ENCODE peak calls at places on chromosome 18, in seven cellular contexts. One of them, this sample, is unnamed.
A peak's percentile ranks its signal among the peaks of the same experiment; 100 is the strongest.

GRCh38 chr18:11324956-11325873 is 175.8 kb upstream of the PIEZO2 start:
- DNase-seq in posterior cingulate gyrus: no peak
- DNase-seq in H4: peak; percentile 60
- DNase-seq in stimulated activated naive CD8-positive, alpha-beta T cell treated with anti-CD3 and anti-CD28 coated beads, Interleukin-15, Interleukin-2, amounts not matched to agents 100 U/mL and 50 U/mL, for 24 hours: peak; percentile 10
- DNase-seq in ACHN: peak; percentile 80
- DNase-seq in renal cortical epithelial cell: peak; percentile 64
- DNase-seq in adipocyte: peak; percentile 91
- DNase-seq in this sample: peak; percentile 76

GRCh38 chr18:76494181-76494540 is 881 bp downstream of the ZNF516 start:
- DNase-seq in ACHN: peak; percentile 27
- DNase-seq in adipocyte: peak; percentile 72
- DNase-seq in stimulated activated naive CD8-positive, alpha-beta T cell treated with anti-CD3 and anti-CD28 coated beads, Interleukin-15, Interleukin-2, amounts not matched to agents 100 U/mL and 50 U/mL, for 24 hours: peak; percentile 33
- DNase-seq in posterior cingulate gyrus: no peak
- DNase-seq in H4: peak; percentile 17
- DNase-seq in renal cortical epithelial cell: no peak
- DNase-seq in this sample: no peak

GRCh38 chr18:61718944-61719343 is 173.9 kb downstream of the RNF152 start:
- DNase-seq in posterior cingulate gyrus: no peak
- DNase-seq in ACHN: no peak
- DNase-seq in adipocyte: no peak
- DNase-seq in stimulated activated naive CD8-positive, alpha-beta T cell treated with anti-CD3 and anti-CD28 coated beads, Interleukin-15, Interleukin-2, amounts not matched to agents 100 U/mL and 50 U/mL, for 24 hours: no peak
- DNase-seq in renal cortical epithelial cell: no peak
- DNase-seq in H4: no peak
- DNase-seq in this sample: no peak

GRCh38 chr18:26424428-26425147 is 123.8 kb downstream of the KCTD1 start:
- DNase-seq in ACHN: no peak
- DNase-seq in H4: no peak
- DNase-seq in posterior cingulate gyrus: no peak
- DNase-seq in stimulated activated naive CD8-positive, alpha-beta T cell treated with anti-CD3 and anti-CD28 coated beads, Interleukin-15, Interleukin-2, amounts not matched to agents 100 U/mL and 50 U/mL, for 24 hours: no peak
- DNase-seq in renal cortical epithelial cell: no peak
- DNase-seq in adipocyte: no peak
- DNase-seq in this sample: no peak

GRCh38 chr18:45682181-45682580 is 41.8 kb upstream of the SLC14A1 start:
- DNase-seq in renal cortical epithelial cell: no peak
- DNase-seq in adipocyte: no peak
- DNase-seq in H4: no peak
- DNase-seq in ACHN: no peak
- DNase-seq in posterior cingulate gyrus: no peak
- DNase-seq in stimulated activated naive CD8-positive, alpha-beta T cell treated with anti-CD3 and anti-CD28 coated beads, Interleukin-15, Interleukin-2, amounts not matched to agents 100 U/mL and 50 U/mL, for 24 hours: no peak
- DNase-seq in this sample: no peak

GRCh38 chr18:21242141-21243040 is at the start of gene GREB1L:
- DNase-seq in posterior cingulate gyrus: peak; percentile 63
- DNase-seq in H4: peak; percentile 38
- DNase-seq in adipocyte: peak; percentile 89
- DNase-seq in renal cortical epithelial cell: peak; percentile 9
- DNase-seq in ACHN: peak; percentile 43
- DNase-seq in stimulated activated naive CD8-positive, alpha-beta T cell treated with anti-CD3 and anti-CD28 coated beads, Interleukin-15, Interleukin-2, amounts not matched to agents 100 U/mL and 50 U/mL, for 24 hours: peak; percentile 38
- DNase-seq in this sample: peak; percentile 63

GRCh38 chr18:76986391-76986790 is 146.2 kb downstream of the MBP start:
- DNase-seq in posterior cingulate gyrus: no peak
- DNase-seq in ACHN: no peak
- DNase-seq in adipocyte: no peak
- DNase-seq in stimulated activated naive CD8-positive, alpha-beta T cell treated with anti-CD3 and anti-CD28 coated beads, Interleukin-15, Interleukin-2, amounts not matched to agents 100 U/mL and 50 U/mL, for 24 hours: no peak
- DNase-seq in renal cortical epithelial cell: no peak
- DNase-seq in H4: no peak
- DNase-seq in this sample: no peak

GRCh38 chr18:13657974-13658373 is 68.4 kb downstream of the FAM210A start:
- DNase-seq in adipocyte: no peak
- DNase-seq in stimulated activated naive CD8-positive, alpha-beta T cell treated with anti-CD3 and anti-CD28 coated beads, Interleukin-15, Interleukin-2, amounts not matched to agents 100 U/mL and 50 U/mL, for 24 hours: no peak
- DNase-seq in renal cortical epithelial cell: no peak
- DNase-seq in H4: no peak
- DNase-seq in ACHN: no peak
- DNase-seq in posterior cingulate gyrus: no peak
- DNase-seq in this sample: no peak

GRCh38 chr18:28468903-28469302 is 292.0 kb upstream of the CDH2 start:
- DNase-seq in stimulated activated naive CD8-positive, alpha-beta T cell treated with anti-CD3 and anti-CD28 coated beads, Interleukin-15, Interleukin-2, amounts not matched to agents 100 U/mL and 50 U/mL, for 24 hours: no peak
- DNase-seq in renal cortical epithelial cell: no peak
- DNase-seq in ACHN: no peak
- DNase-seq in posterior cingulate gyrus: no peak
- DNase-seq in adipocyte: no peak
- DNase-seq in H4: no peak
- DNase-seq in this sample: no peak

GRCh38 chr18:376307-376706 is 108.5 kb upstream of the THOC1 start:
- DNase-seq in H4: no peak
- DNase-seq in stimulated activated naive CD8-positive, alpha-beta T cell treated with anti-CD3 and anti-CD28 coated beads, Interleukin-15, Interleukin-2, amounts not matched to agents 100 U/mL and 50 U/mL, for 24 hours: no peak
- DNase-seq in ACHN: no peak
- DNase-seq in adipocyte: no peak
- DNase-seq in posterior cingulate gyrus: no peak
- DNase-seq in renal cortical epithelial cell: no peak
- DNase-seq in this sample: no peak

GRCh38 chr18:47771922-47772321 is 158.5 kb downstream of the SMAD2 start:
- DNase-seq in renal cortical epithelial cell: no peak
- DNase-seq in posterior cingulate gyrus: no peak
- DNase-seq in ACHN: no peak
- DNase-seq in adipocyte: no peak
- DNase-seq in stimulated activated naive CD8-positive, alpha-beta T cell treated with anti-CD3 and anti-CD28 coated beads, Interleukin-15, Interleukin-2, amounts not matched to agents 100 U/mL and 50 U/mL, for 24 hours: no peak
- DNase-seq in H4: no peak
- DNase-seq in this sample: no peak

GRCh38 chr18:24461996-24462395 is 1.6 kb downstream of the HRH4 start:
- DNase-seq in stimulated activated naive CD8-positive, alpha-beta T cell treated with anti-CD3 and anti-CD28 coated beads, Interleukin-15, Interleukin-2, amounts not matched to agents 100 U/mL and 50 U/mL, for 24 hours: no peak
- DNase-seq in ACHN: no peak
- DNase-seq in renal cortical epithelial cell: no peak
- DNase-seq in adipocyte: no peak
- DNase-seq in posterior cingulate gyrus: no peak
- DNase-seq in H4: no peak
- DNase-seq in this sample: no peak

GRCh38 chr18:76398899-76399612 is 96.0 kb downstream of the ZNF516 start:
- DNase-seq in posterior cingulate gyrus: peak; percentile 86
- DNase-seq in ACHN: peak; percentile 65
- DNase-seq in H4: peak; percentile 73
- DNase-seq in stimulated activated naive CD8-positive, alpha-beta T cell treated with anti-CD3 and anti-CD28 coated beads, Interleukin-15, Interleukin-2, amounts not matched to agents 100 U/mL and 50 U/mL, for 24 hours: peak; percentile 83
- DNase-seq in adipocyte: peak; percentile 88
- DNase-seq in renal cortical epithelial cell: peak; percentile 53
- DNase-seq in this sample: peak; percentile 41

GRCh38 chr18:63479826-63480225 is 3.1 kb downstream of the SERPINB5 start:
- DNase-seq in posterior cingulate gyrus: no peak
- DNase-seq in renal cortical epithelial cell: no peak
- DNase-seq in stimulated activated naive CD8-positive, alpha-beta T cell treated with anti-CD3 and anti-CD28 coated beads, Interleukin-15, Interleukin-2, amounts not matched to agents 100 U/mL and 50 U/mL, for 24 hours: no peak
- DNase-seq in H4: no peak
- DNase-seq in ACHN: no peak
- DNase-seq in adipocyte: no peak
- DNase-seq in this sample: no peak

GRCh38 chr18:35335861-35336260 is 8.4 kb downstream of the ZNF24 start:
- DNase-seq in H4: no peak
- DNase-seq in posterior cingulate gyrus: no peak
- DNase-seq in stimulated activated naive CD8-positive, alpha-beta T cell treated with anti-CD3 and anti-CD28 coated beads, Interleukin-15, Interleukin-2, amounts not matched to agents 100 U/mL and 50 U/mL, for 24 hours: no peak
- DNase-seq in ACHN: no peak
- DNase-seq in adipocyte: no peak
- DNase-seq in renal cortical epithelial cell: no peak
- DNase-seq in this sample: no peak

GRCh38 chr18:13376298-13376840 is 157.8 kb downstream of the LDLRAD4 start:
- DNase-seq in stimulated activated naive CD8-positive, alpha-beta T cell treated with anti-CD3 and anti-CD28 coated beads, Interleukin-15, Interleukin-2, amounts not matched to agents 100 U/mL and 50 U/mL, for 24 hours: peak; percentile 45
- DNase-seq in adipocyte: no peak
- DNase-seq in posterior cingulate gyrus: no peak
- DNase-seq in ACHN: no peak
- DNase-seq in H4: no peak
- DNase-seq in renal cortical epithelial cell: no peak
- DNase-seq in this sample: no peak

GRCh38 chr18:68662779-68663178 is 52.1 kb downstream of the TMX3 start:
- DNase-seq in renal cortical epithelial cell: peak; percentile 24
- DNase-seq in posterior cingulate gyrus: no peak
- DNase-seq in adipocyte: peak; percentile 34
- DNase-seq in stimulated activated naive CD8-positive, alpha-beta T cell treated with anti-CD3 and anti-CD28 coated beads, Interleukin-15, Interleukin-2, amounts not matched to agents 100 U/mL and 50 U/mL, for 24 hours: no peak
- DNase-seq in H4: peak; percentile 44
- DNase-seq in ACHN: peak; percentile 26
- DNase-seq in this sample: no peak

GRCh38 chr18:39846277-39846676 is 2108.8 kb upstream of the PIK3C3 start:
- DNase-seq in stimulated activated naive CD8-positive, alpha-beta T cell treated with anti-CD3 and anti-CD28 coated beads, Interleukin-15, Interleukin-2, amounts not matched to agents 100 U/mL and 50 U/mL, for 24 hours: no peak
- DNase-seq in posterior cingulate gyrus: no peak
- DNase-seq in adipocyte: no peak
- DNase-seq in H4: no peak
- DNase-seq in ACHN: no peak
- DNase-seq in renal cortical epithelial cell: no peak
- DNase-seq in this sample: no peak

GRCh38 chr18:3867252-3867651 is 417.3 kb downstream of the TGIF1 start:
- DNase-seq in posterior cingulate gyrus: no peak
- DNase-seq in renal cortical epithelial cell: no peak
- DNase-seq in H4: no peak
- DNase-seq in stimulated activated naive CD8-positive, alpha-beta T cell treated with anti-CD3 and anti-CD28 coated beads, Interleukin-15, Interleukin-2, amounts not matched to agents 100 U/mL and 50 U/mL, for 24 hours: no peak
- DNase-seq in adipocyte: no peak
- DNase-seq in ACHN: no peak
- DNase-seq in this sample: no peak

GRCh38 chr18:76958692-76959341 is 136.5 kb downstream of the ZNF236 start:
- DNase-seq in stimulated activated naive CD8-positive, alpha-beta T cell treated with anti-CD3 and anti-CD28 coated beads, Interleukin-15, Interleukin-2, amounts not matched to agents 100 U/mL and 50 U/mL, for 24 hours: no peak
- DNase-seq in adipocyte: no peak
- DNase-seq in posterior cingulate gyrus: no peak
- DNase-seq in ACHN: no peak
- DNase-seq in renal cortical epithelial cell: no peak
- DNase-seq in H4: no peak
- DNase-seq in this sample: no peak

GRCh38 chr18:54787616-54788015 is 40.7 kb upstream of the RAB27B start:
- DNase-seq in renal cortical epithelial cell: no peak
- DNase-seq in stimulated activated naive CD8-positive, alpha-beta T cell treated with anti-CD3 and anti-CD28 coated beads, Interleukin-15, Interleukin-2, amounts not matched to agents 100 U/mL and 50 U/mL, for 24 hours: no peak
- DNase-seq in ACHN: no peak
- DNase-seq in posterior cingulate gyrus: no peak
- DNase-seq in H4: no peak
- DNase-seq in adipocyte: peak; percentile 14
- DNase-seq in this sample: no peak

GRCh38 chr18:54740146-54740844 is 88.0 kb upstream of the RAB27B start:
- DNase-seq in adipocyte: peak; percentile 79
- DNase-seq in renal cortical epithelial cell: no peak
- DNase-seq in ACHN: no peak
- DNase-seq in stimulated activated naive CD8-positive, alpha-beta T cell treated with anti-CD3 and anti-CD28 coated beads, Interleukin-15, Interleukin-2, amounts not matched to agents 100 U/mL and 50 U/mL, for 24 hours: no peak
- DNase-seq in posterior cingulate gyrus: no peak
- DNase-seq in H4: no peak
- DNase-seq in this sample: peak; percentile 22

GRCh38 chr18:48663096-48663930 is 124.5 kb downstream of the CTIF start:
- DNase-seq in posterior cingulate gyrus: no peak
- DNase-seq in ACHN: no peak
- DNase-seq in renal cortical epithelial cell: no peak
- DNase-seq in H4: no peak
- DNase-seq in adipocyte: no peak
- DNase-seq in stimulated activated naive CD8-positive, alpha-beta T cell treated with anti-CD3 and anti-CD28 coated beads, Interleukin-15, Interleukin-2, amounts not matched to agents 100 U/mL and 50 U/mL, for 24 hours: no peak
- DNase-seq in this sample: no peak

GRCh38 chr18:13470555-13471494 is 252.3 kb downstream of the LDLRAD4 start:
- DNase-seq in H4: no peak
- DNase-seq in stimulated activated naive CD8-positive, alpha-beta T cell treated with anti-CD3 and anti-CD28 coated beads, Interleukin-15, Interleukin-2, amounts not matched to agents 100 U/mL and 50 U/mL, for 24 hours: no peak
- DNase-seq in posterior cingulate gyrus: no peak
- DNase-seq in ACHN: no peak
- DNase-seq in adipocyte: no peak
- DNase-seq in renal cortical epithelial cell: no peak
- DNase-seq in this sample: no peak

GRCh38 chr18:60892855-60893254 is 440.4 kb upstream of the CDH20 start:
- DNase-seq in posterior cingulate gyrus: no peak
- DNase-seq in renal cortical epithelial cell: peak; percentile 73
- DNase-seq in ACHN: no peak
- DNase-seq in stimulated activated naive CD8-positive, alpha-beta T cell treated with anti-CD3 and anti-CD28 coated beads, Interleukin-15, Interleukin-2, amounts not matched to agents 100 U/mL and 50 U/mL, for 24 hours: no peak
- DNase-seq in adipocyte: peak; percentile 78
- DNase-seq in H4: peak; percentile 90
- DNase-seq in this sample: peak; percentile 69

GRCh38 chr18:32378705-32379104 is 92.0 kb downstream of the GAREM1 start:
- DNase-seq in renal cortical epithelial cell: peak; percentile 37
- DNase-seq in ACHN: no peak
- DNase-seq in adipocyte: peak; percentile 51
- DNase-seq in posterior cingulate gyrus: no peak
- DNase-seq in H4: peak; percentile 20
- DNase-seq in stimulated activated naive CD8-positive, alpha-beta T cell treated with anti-CD3 and anti-CD28 coated beads, Interleukin-15, Interleukin-2, amounts not matched to agents 100 U/mL and 50 U/mL, for 24 hours: no peak
- DNase-seq in this sample: peak; percentile 46

GRCh38 chr18:74419761-74420160 is 37.3 kb downstream of the DIPK1C start:
- DNase-seq in posterior cingulate gyrus: no peak
- DNase-seq in adipocyte: no peak
- DNase-seq in ACHN: no peak
- DNase-seq in stimulated activated naive CD8-positive, alpha-beta T cell treated with anti-CD3 and anti-CD28 coated beads, Interleukin-15, Interleukin-2, amounts not matched to agents 100 U/mL and 50 U/mL, for 24 hours: no peak
- DNase-seq in renal cortical epithelial cell: peak; percentile 91
- DNase-seq in H4: no peak
- DNase-seq in this sample: no peak

GRCh38 chr18:12606592-12607315 is 51.2 kb downstream of the SPIRE1 start:
- DNase-seq in adipocyte: peak; percentile 87
- DNase-seq in H4: peak; percentile 68
- DNase-seq in stimulated activated naive CD8-positive, alpha-beta T cell treated with anti-CD3 and anti-CD28 coated beads, Interleukin-15, Interleukin-2, amounts not matched to agents 100 U/mL and 50 U/mL, for 24 hours: no peak
- DNase-seq in ACHN: peak; percentile 64
- DNase-seq in posterior cingulate gyrus: no peak
- DNase-seq in renal cortical epithelial cell: peak; percentile 98
- DNase-seq in this sample: peak; percentile 84

GRCh38 chr18:34632323-34632722 is 77.8 kb upstream of the DTNA start:
- DNase-seq in adipocyte: no peak
- DNase-seq in ACHN: no peak
- DNase-seq in stimulated activated naive CD8-positive, alpha-beta T cell treated with anti-CD3 and anti-CD28 coated beads, Interleukin-15, Interleukin-2, amounts not matched to agents 100 U/mL and 50 U/mL, for 24 hours: no peak
- DNase-seq in H4: no peak
- DNase-seq in renal cortical epithelial cell: no peak
- DNase-seq in posterior cingulate gyrus: no peak
- DNase-seq in this sample: no peak

GRCh38 chr18:8654482-8655451 is 45.5 kb downstream of the RAB12 start:
- DNase-seq in stimulated activated naive CD8-positive, alpha-beta T cell treated with anti-CD3 and anti-CD28 coated beads, Interleukin-15, Interleukin-2, amounts not matched to agents 100 U/mL and 50 U/mL, for 24 hours: no peak
- DNase-seq in renal cortical epithelial cell: peak; percentile 29
- DNase-seq in H4: no peak
- DNase-seq in ACHN: peak; percentile 39
- DNase-seq in posterior cingulate gyrus: no peak
- DNase-seq in adipocyte: peak; percentile 75
- DNase-seq in this sample: peak; percentile 23

GRCh38 chr18:5294618-5295230 is 802 bp downstream of the ZBTB14 start:
- DNase-seq in renal cortical epithelial cell: peak; percentile 33
- DNase-seq in adipocyte: peak; percentile 72
- DNase-seq in ACHN: peak; percentile 50
- DNase-seq in stimulated activated naive CD8-positive, alpha-beta T cell treated with anti-CD3 and anti-CD28 coated beads, Interleukin-15, Interleukin-2, amounts not matched to agents 100 U/mL and 50 U/mL, for 24 hours: peak; percentile 52
- DNase-seq in H4: peak; percentile 35
- DNase-seq in posterior cingulate gyrus: peak; percentile 48
- DNase-seq in this sample: peak; percentile 67

GRCh38 chr18:7164610-7165009 is 47.0 kb upstream of the LAMA1 start:
- DNase-seq in posterior cingulate gyrus: peak; percentile 50
- DNase-seq in stimulated activated naive CD8-positive, alpha-beta T cell treated with anti-CD3 and anti-CD28 coated beads, Interleukin-15, Interleukin-2, amounts not matched to agents 100 U/mL and 50 U/mL, for 24 hours: no peak
- DNase-seq in renal cortical epithelial cell: peak; percentile 30
- DNase-seq in adipocyte: no peak
- DNase-seq in ACHN: no peak
- DNase-seq in H4: no peak
- DNase-seq in this sample: no peak

GRCh38 chr18:79625195-79625923 is 54.2 kb upstream of the CTDP1 start:
- DNase-seq in ACHN: no peak
- DNase-seq in adipocyte: no peak
- DNase-seq in renal cortical epithelial cell: no peak
- DNase-seq in H4: no peak
- DNase-seq in posterior cingulate gyrus: no peak
- DNase-seq in stimulated activated naive CD8-positive, alpha-beta T cell treated with anti-CD3 and anti-CD28 coated beads, Interleukin-15, Interleukin-2, amounts not matched to agents 100 U/mL and 50 U/mL, for 24 hours: peak; percentile 22
- DNase-seq in this sample: no peak

GRCh38 chr18:77119101-77119850 is 13.3 kb downstream of the MBP start:
- DNase-seq in adipocyte: no peak
- DNase-seq in renal cortical epithelial cell: no peak
- DNase-seq in ACHN: no peak
- DNase-seq in H4: no peak
- DNase-seq in posterior cingulate gyrus: no peak
- DNase-seq in stimulated activated naive CD8-positive, alpha-beta T cell treated with anti-CD3 and anti-CD28 coated beads, Interleukin-15, Interleukin-2, amounts not matched to agents 100 U/mL and 50 U/mL, for 24 hours: no peak
- DNase-seq in this sample: no peak

GRCh38 chr18:3814840-3815239 is 364.9 kb downstream of the TGIF1 start:
- DNase-seq in posterior cingulate gyrus: no peak
- DNase-seq in ACHN: no peak
- DNase-seq in stimulated activated naive CD8-positive, alpha-beta T cell treated with anti-CD3 and anti-CD28 coated beads, Interleukin-15, Interleukin-2, amounts not matched to agents 100 U/mL and 50 U/mL, for 24 hours: no peak
- DNase-seq in H4: no peak
- DNase-seq in adipocyte: peak; percentile 45
- DNase-seq in renal cortical epithelial cell: peak; percentile 33
- DNase-seq in this sample: no peak

GRCh38 chr18:48902023-48902855 is 48.5 kb downstream of the SMAD7 start:
- DNase-seq in posterior cingulate gyrus: peak; percentile 67
- DNase-seq in ACHN: peak; percentile 80
- DNase-seq in adipocyte: peak; percentile 97
- DNase-seq in stimulated activated naive CD8-positive, alpha-beta T cell treated with anti-CD3 and anti-CD28 coated beads, Interleukin-15, Interleukin-2, amounts not matched to agents 100 U/mL and 50 U/mL, for 24 hours: no peak
- DNase-seq in renal cortical epithelial cell: peak; percentile 70
- DNase-seq in H4: peak; percentile 81
- DNase-seq in this sample: peak; percentile 77

GRCh38 chr18:28063181-28063790 is 113.6 kb downstream of the CDH2 start:
- DNase-seq in posterior cingulate gyrus: no peak
- DNase-seq in renal cortical epithelial cell: peak; percentile 76
- DNase-seq in H4: no peak
- DNase-seq in adipocyte: peak; percentile 66
- DNase-seq in ACHN: no peak
- DNase-seq in stimulated activated naive CD8-positive, alpha-beta T cell treated with anti-CD3 and anti-CD28 coated beads, Interleukin-15, Interleukin-2, amounts not matched to agents 100 U/mL and 50 U/mL, for 24 hours: no peak
- DNase-seq in this sample: no peak

GRCh38 chr18:55385770-55386169 is 202.2 kb downstream of the TCF4 start:
- DNase-seq in ACHN: no peak
- DNase-seq in stimulated activated naive CD8-positive, alpha-beta T cell treated with anti-CD3 and anti-CD28 coated beads, Interleukin-15, Interleukin-2, amounts not matched to agents 100 U/mL and 50 U/mL, for 24 hours: no peak
- DNase-seq in renal cortical epithelial cell: no peak
- DNase-seq in adipocyte: no peak
- DNase-seq in H4: no peak
- DNase-seq in posterior cingulate gyrus: peak; percentile 75
- DNase-seq in this sample: no peak

This sample was measured in Caki2.